ENCODE peak calls at places on chromosome 3, in seven cellular contexts. R, H, I, L, P, Y and M are unnamed samples.

GRCh38 chr3:50275996-50276761 is 2.7 kb upstream of the LSMEM2 start:
- DNase-seq in R (no peak), H (no peak), I (peak; percentile 78), L (no peak), P (no peak), Y (no peak), M (no peak)

GRCh38 chr3:185583925-185584324 is 2.2 kb upstream of the SENP2 start:
- DNase-seq in R (no peak), H (peak; percentile 40), I (no peak), L (no peak), P (no peak), Y (no peak), M (no peak)

GRCh38 chr3:77320514-77320913 is 280.6 kb downstream of the ROBO2 start:
- DNase-seq in R (no peak), H (peak; percentile 25), I (no peak), L (peak; percentile 21), P (peak; percentile 2), Y (no peak), M (no peak)

GRCh38 chr3:27483117-27484001 is 825 bp downstream of the SLC4A7 start:
- DNase-seq in R (peak; percentile 21), H (peak; percentile 35), I (peak; percentile 63), L (peak; percentile 60), P (peak; percentile 11), Y (peak; percentile 32), M (peak; percentile 22)

GRCh38 chr3:36380171-36381031 is at the start of gene STAC:
- DNase-seq in R (no peak), H (no peak), I (peak; percentile 80), L (peak; percentile 88), P (no peak), Y (no peak), M (peak; percentile 5)

GRCh38 chr3:74599564-74599963 is 14.9 kb downstream of the CNTN3 start:
- DNase-seq in R (no peak), H (no peak), I (no peak), L (no peak), P (no peak), Y (no peak), M (no peak)

GRCh38 chr3:159645874-159646273 is 342.8 kb upstream of the IL12A start:
- DNase-seq in R (no peak), H (no peak), I (no peak), L (no peak), P (no peak), Y (no peak), M (no peak)

GRCh38 chr3:117955196-117955595 is 1079.5 kb downstream of the IGSF11 start:
- DNase-seq in R (no peak), H (no peak), I (no peak), L (no peak), P (no peak), Y (no peak), M (no peak)

GRCh38 chr3:126113733-126114132 is 29.8 kb upstream of the SLC41A3 start:
- DNase-seq in R (peak; percentile 51), H (no peak), I (no peak), L (peak; percentile 66), P (peak; percentile 23), Y (no peak), M (no peak)

GRCh38 chr3:127182446-127182845 is 10.5 kb upstream of the PRR23E start:
- DNase-seq in R (no peak), H (no peak), I (peak; percentile 41), L (no peak), P (no peak), Y (no peak), M (no peak)

GRCh38 chr3:13631256-13631655 is 82.3 kb downstream of the FBLN2 start:
- DNase-seq in R (no peak), H (no peak), I (no peak), L (no peak), P (no peak), Y (no peak), M (no peak)

GRCh38 chr3:107369791-107370190 is 7.4 kb upstream of the CCDC54 start:
- DNase-seq in R (no peak), H (no peak), I (no peak), L (no peak), P (no peak), Y (no peak), M (no peak)

GRCh38 chr3:116000315-116000714 is 377.0 kb downstream of the GAP43 start:
- DNase-seq in R (no peak), H (peak; percentile 20), I (no peak), L (no peak), P (peak; percentile 67), Y (peak; percentile 37), M (no peak)

GRCh38 chr3:4425055-4425454 is 42.0 kb downstream of the SUMF1 start:
- DNase-seq in R (no peak), H (no peak), I (no peak), L (no peak), P (no peak), Y (no peak), M (no peak)

GRCh38 chr3:177051419-177051818 is 145.9 kb downstream of the TBL1XR1 start:
- DNase-seq in R (no peak), H (no peak), I (no peak), L (peak; percentile 42), P (no peak), Y (no peak), M (no peak)

GRCh38 chr3:56025316-56025715 is 443.0 kb downstream of the ERC2 start:
- DNase-seq in R (no peak), H (no peak), I (no peak), L (no peak), P (no peak), Y (no peak), M (no peak)

GRCh38 chr3:66376568-66376967 is 124.3 kb downstream of the LRIG1 start:
- DNase-seq in R (no peak), H (peak; percentile 90), I (no peak), L (no peak), P (peak; percentile 14), Y (no peak), M (no peak)

GRCh38 chr3:99902091-99902490 is 84.4 kb downstream of the CMSS1 start:
- DNase-seq in R (no peak), H (no peak), I (no peak), L (no peak), P (no peak), Y (no peak), M (no peak)

GRCh38 chr3:33063651-33064051 is 33.3 kb downstream of the GLB1 start:
- DNase-seq in R (no peak), H (no peak), I (no peak), L (no peak), P (no peak), Y (peak; percentile 42), M (no peak)

DNA sequence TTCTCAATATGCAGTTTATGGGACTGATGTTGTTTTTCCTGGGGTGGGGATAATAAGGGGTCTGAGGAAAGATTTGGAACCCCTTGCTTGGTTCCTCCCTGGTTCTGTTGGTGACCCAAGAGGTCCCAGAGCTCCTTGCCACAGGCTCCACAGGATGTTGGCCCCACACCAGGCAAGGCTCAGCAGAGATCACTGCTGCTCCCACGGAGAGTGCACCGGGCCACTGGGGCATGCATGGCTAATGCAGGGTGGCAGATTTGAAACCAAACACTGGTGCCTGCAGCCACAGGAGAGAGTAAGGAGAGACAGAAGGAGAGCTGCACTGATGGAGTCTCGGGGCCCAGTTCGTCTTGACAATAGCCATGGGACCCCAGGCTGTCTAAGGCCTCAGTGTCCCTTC is 2.5 kb downstream of the FAM107A start:
- DNase-seq in R (no peak), H (no peak), I (no peak), L (no peak), P (no peak), Y (no peak), M (no peak)
- TF ChIP-seq POLR2AphosphoS5 in R (no peak), H (no peak), I (no peak), L (no peak), P (no peak), Y (no peak), M (no peak)

GRCh38 chr3:85004147-85004546 is 45.4 kb downstream of the CADM2 start:
- DNase-seq in R (no peak), H (no peak), I (no peak), L (no peak), P (no peak), Y (no peak), M (no peak)

GRCh38 chr3:85003479-85003878 is 44.7 kb downstream of the CADM2 start:
- DNase-seq in R (no peak), H (no peak), I (no peak), L (no peak), P (no peak), Y (no peak), M (no peak)

GRCh38 chr3:85007195-85008094 is 48.7 kb downstream of the CADM2 start:
- DNase-seq in R (no peak), H (peak; percentile 90), I (no peak), L (no peak), P (no peak), Y (no peak), M (no peak)

DNA sequence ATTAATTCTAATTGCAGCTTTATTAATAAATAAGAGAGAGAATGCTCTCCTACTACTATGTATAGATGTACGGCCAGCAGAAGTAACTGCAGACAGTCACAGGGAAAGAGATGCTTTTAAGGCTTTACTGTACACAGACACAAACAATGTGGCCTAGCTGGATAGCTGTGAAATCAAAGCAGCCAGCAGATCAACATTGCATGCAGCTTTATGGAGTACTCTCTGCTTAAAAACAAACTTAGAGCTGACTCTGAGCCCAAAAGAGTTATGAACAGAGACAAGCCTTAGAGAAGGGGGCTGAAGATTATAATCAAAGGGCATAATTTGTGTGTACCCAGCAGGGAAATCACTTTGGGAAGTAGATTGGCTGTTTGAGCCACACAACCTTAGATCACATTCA is 47.2 kb downstream of the CADM2 start:
- DNase-seq in R (no peak), H (peak; percentile 7), I (no peak), L (peak; percentile 9), P (no peak), Y (no peak), M (no peak)
- TF ChIP-seq TAF1 in R (no peak), H (no peak), I (no peak), L (no peak), P (no peak), Y (no peak), M (no peak)

GRCh38 chr3:182105875-182106274 is 394.1 kb downstream of the SOX2 start:
- DNase-seq in R (no peak), H (no peak), I (no peak), L (no peak), P (no peak), Y (no peak), M (no peak)

GRCh38 chr3:182108351-182108750 is 396.6 kb downstream of the SOX2 start:
- DNase-seq in R (no peak), H (no peak), I (no peak), L (no peak), P (no peak), Y (no peak), M (no peak)

GRCh38 chr3:182104811-182105316 is 393.1 kb downstream of the SOX2 start:
- DNase-seq in R (no peak), H (no peak), I (no peak), L (no peak), P (no peak), Y (no peak), M (no peak)
- TF ChIP-seq POLR2AphosphoS5 in R (no peak), H (no peak), I (no peak), L (no peak), P (no peak), Y (no peak), M (no peak)

DNA sequence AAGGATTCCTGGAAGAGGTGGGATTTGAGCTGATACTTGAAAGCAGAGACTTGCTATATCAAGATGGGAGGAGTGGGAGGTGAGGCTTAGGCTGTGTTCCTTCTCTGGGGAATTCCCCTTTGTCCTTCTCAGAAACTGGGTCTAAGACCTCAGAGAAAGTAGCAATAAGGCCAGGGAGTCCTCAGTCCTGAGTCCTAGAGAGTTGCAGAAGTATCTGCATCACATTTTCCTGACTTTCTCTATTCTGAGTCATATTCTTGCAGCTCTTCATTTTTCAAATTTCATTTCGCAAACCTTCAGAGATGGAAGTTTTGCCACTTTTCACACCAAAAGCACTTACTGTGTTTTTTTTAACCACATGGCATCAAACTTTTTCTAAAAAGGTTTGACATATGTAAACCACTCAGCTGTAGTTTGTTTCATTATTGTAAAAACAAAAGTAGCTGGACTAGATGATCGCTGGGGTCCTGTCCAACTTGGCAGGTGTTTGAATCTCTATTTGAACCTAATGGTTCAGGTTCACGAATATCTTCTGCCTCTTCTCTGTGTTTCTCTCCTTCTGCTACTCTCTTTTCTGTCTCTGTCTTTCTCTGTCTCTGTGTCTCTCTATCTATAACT is 21.3 kb downstream of the COLQ start:
- DNase-seq in R (no peak), H (no peak), I (no peak), L (no peak), P (no peak), Y (no peak), M (no peak)
- TF ChIP-seq TAF1 in R (no peak), H (no peak), I (no peak), L (no peak), P (no peak), Y (no peak), M (no peak)